ENCODE peak calls at places on chromosomes 3 and 15, in nine cellular contexts. H is KBM-7; O is nucleus accumbens; R is Right ventricle myocardium superior; V is stimulated activated CD8-positive, alpha-beta memory T cell treated with anti-CD3 and anti-CD28 coated beads, Interleukin-15, amount 100 ng/mL, for 24 hours; X is smooth muscle cell of the brain vasculature; N is skeletal muscle cell; I is GM10248; Y is NCI-H460. P is an unnamed sample.

GRCh38 chr3:124997303-124998246 is 58.2 kb downstream of the HEG1 start:
- DNase-seq in H (no peak), O (peak; percentile 3), R (no peak), V (no peak), X (no peak), N (no peak), I (no peak), Y (no peak), P (no peak)

GRCh38 chr3:166190360-166190759 is 353.1 kb upstream of the BCHE start:
- DNase-seq in H (no peak), O (no peak), R (no peak), V (no peak), X (no peak), N (peak; percentile 20), I (no peak), Y (no peak), P (no peak)

GRCh38 chr3:194446172-194446571 is 40.6 kb downstream of the ATP13A3 start:
- DNase-seq in H (no peak), O (no peak), R (no peak), V (no peak), X (no peak), N (no peak), I (no peak), Y (no peak), P (no peak)

GRCh38 chr3:112466041-112466440 is 33.2 kb downstream of the BTLA start:
- DNase-seq in H (no peak), O (no peak), R (no peak), V (no peak), X (no peak), N (no peak), I (no peak), Y (no peak), P (no peak)

GRCh38 chr3:39126532-39127071 is 19.1 kb downstream of the TTC21A start:
- DNase-seq in H (peak; percentile 75), O (peak; percentile 14), R (no peak), V (no peak), X (no peak), N (no peak), I (no peak), Y (peak; percentile 33), P (no peak)

GRCh38 chr3:67957268-67957667 is 302.9 kb upstream of the SUCLG2 start:
- DNase-seq in H (no peak), O (no peak), R (no peak), V (no peak), X (no peak), N (no peak), I (no peak), Y (no peak), P (no peak)

GRCh38 chr3:106913111-106913698 is 464.0 kb upstream of the CCDC54 start:
- DNase-seq in H (no peak), O (no peak), R (no peak), V (no peak), X (peak; percentile 35), N (peak; percentile 12), I (no peak), Y (no peak), P (no peak)

GRCh38 chr15:74132681-74133070 is 2.3 kb downstream of the ISLR2 start:
- DNase-seq in H (no peak), O (no peak), R (no peak), V (no peak), X (no peak), N (no peak), I (no peak), Y (no peak), P (no peak)

GRCh38 chr3:115363071-115363470 is 216.0 kb upstream of the ZBTB20 start:
- DNase-seq in H (no peak), O (no peak), R (no peak), V (no peak), X (no peak), N (no peak), I (no peak), Y (no peak), P (no peak)

GRCh38 chr3:186476044-186476468 is 68.1 kb downstream of the CRYGS start:
- DNase-seq in H (peak; percentile 15), O (peak; percentile 66), R (no peak), V (no peak), X (no peak), N (no peak), I (no peak), Y (no peak), P (no peak)

GRCh38 chr15:92906563-92907081 is 6.5 kb downstream of the CHD2 start:
- DNase-seq in H (no peak), O (no peak), R (no peak), V (no peak), X (no peak), N (no peak), I (no peak), Y (no peak), P (no peak)

GRCh38 chr3:132606085-132606484 is 9.0 kb downstream of the ACKR4 start:
- DNase-seq in H (no peak), O (no peak), R (no peak), V (no peak), X (no peak), N (no peak), I (no peak), Y (no peak), P (no peak)

GRCh38 chr15:73694419-73694818 is 10.2 kb downstream of the CD276 start:
- DNase-seq in H (no peak), O (no peak), R (no peak), V (no peak), X (no peak), N (no peak), I (no peak), Y (no peak), P (no peak)

GRCh38 chr3:17972476-17972875 is 230.0 kb upstream of the TBC1D5 start:
- DNase-seq in H (no peak), O (no peak), R (no peak), V (no peak), X (no peak), N (no peak), I (no peak), Y (no peak), P (no peak)

GRCh38 chr3:79885407-79885806 is 117.6 kb upstream of the ROBO1 start:
- DNase-seq in H (no peak), O (no peak), R (no peak), V (no peak), X (no peak), N (no peak), I (no peak), Y (peak; percentile 11), P (no peak)

GRCh38 chr3:40989141-40990061 is 209.9 kb upstream of the CTNNB1 start:
- DNase-seq in H (no peak), O (no peak), R (no peak), V (no peak), X (no peak), N (no peak), I (no peak), Y (no peak), P (no peak)

GRCh38 chr15:82882250-82882928 is 70.1 kb downstream of the HOMER2 start:
- DNase-seq in H (no peak), O (no peak), R (no peak), V (no peak), X (no peak), N (peak; percentile 6), I (no peak), Y (no peak), P (no peak)

GRCh38 chr15:46815765-46816164 is 901.5 kb upstream of the SEMA6D start:
- DNase-seq in H (no peak), O (no peak), R (peak; percentile 30), V (no peak), X (no peak), N (no peak), I (no peak), Y (no peak), P (no peak)

GRCh38 chr15:89909611-89910010 is 3.1 kb downstream of the ARPIN start:
- DNase-seq in H (no peak), O (no peak), R (no peak), V (no peak), X (no peak), N (no peak), I (no peak), Y (no peak), P (no peak)

GRCh38 chr3:60199306-60199705 is 1051.9 kb downstream of the FHIT start:
- DNase-seq in H (no peak), O (no peak), R (no peak), V (no peak), X (no peak), N (no peak), I (no peak), Y (no peak), P (no peak)

GRCh38 chr3:10419637-10420232 is 85.7 kb downstream of the ATP2B2 start:
- DNase-seq in H (no peak), O (no peak), R (no peak), V (no peak), X (no peak), N (no peak), I (no peak), Y (no peak), P (no peak)

GRCh38 chr3:21043139-21043538 is 707.9 kb downstream of the ZNF385D start:
- DNase-seq in H (no peak), O (no peak), R (no peak), V (no peak), X (no peak), N (no peak), I (no peak), Y (no peak), P (no peak)

GRCh38 chr3:175851541-175851940 is 992.4 kb downstream of the NAALADL2 start:
- DNase-seq in H (no peak), O (no peak), R (no peak), V (no peak), X (no peak), N (no peak), I (no peak), Y (no peak), P (no peak)

GRCh38 chr15:90181781-90182180 is 19.3 kb upstream of the SEMA4B start:
- DNase-seq in H (no peak), O (no peak), R (no peak), V (no peak), X (no peak), N (no peak), I (no peak), Y (no peak), P (no peak)

GRCh38 chr3:88509582-88509981 is 359.8 kb downstream of the C3orf38 start:
- DNase-seq in H (no peak), O (no peak), R (no peak), V (no peak), X (no peak), N (no peak), I (no peak), Y (no peak), P (no peak)

GRCh38 chr3:37291275-37291700 is 116.9 kb upstream of the LRRFIP2 start:
- DNase-seq in H (no peak), O (no peak), R (no peak), V (no peak), X (no peak), N (peak; percentile 27), I (no peak), Y (peak; percentile 63), P (no peak)

GRCh38 chr3:178036745-178037144 is 499.5 kb upstream of the KCNMB2 start:
- DNase-seq in H (no peak), O (no peak), R (no peak), V (no peak), X (no peak), N (no peak), I (no peak), Y (no peak), P (no peak)